ENCODE peak calls at places on chromosomes 3 and 15, in six cellular contexts. I is cardiac muscle cell, E is pancreas, S is sigmoid colon, O is HepG2, H is IMR-90. M is an unnamed sample.

GRCh38 chr3:126288314-126288713 is 68.9 kb downstream of the KLF15 start:
- DNase-seq in I (peak), H (no peak), S (peak), O (no peak), E (peak), M (no peak)

GRCh38 chr3:126541628-126542339 is 16.9 kb downstream of the C3orf22 start:
- DNase-seq in H (no peak), I (no peak), O (no peak), E (no peak), S (peak), M (peak)

GRCh38 chr3:72011495-72011894 is 226.5 kb upstream of the PROK2 start:
- DNase-seq in O (no peak), E (no peak), I (no peak), H (peak), S (no peak), M (no peak)

GRCh38 chr3:34070831-34071230 is 272.4 kb downstream of the PDCD6IP start:
- DNase-seq in O (no peak), H (no peak), S (no peak), I (no peak), E (no peak), M (no peak)

GRCh38 chr15:85411992-85412538 is 31.7 kb downstream of the AKAP13 start:
- DNase-seq in H (peak), I (no peak), E (no peak), S (no peak), O (peak), M (no peak)

GRCh38 chr3:187237741-187238140 is 40.5 kb downstream of the RTP1 start:
- DNase-seq in H (no peak), S (no peak), O (no peak), E (no peak), I (no peak), M (no peak)

GRCh38 chr3:133211449-133211848 is 173.3 kb downstream of the TMEM108 start:
- DNase-seq in E (no peak), S (no peak), I (peak), H (no peak), O (no peak), M (no peak)

GRCh38 chr15:39596358-39597051 is 15.6 kb downstream of the THBS1 start:
- DNase-seq in I (no peak), E (no peak), H (peak), S (no peak), O (no peak), M (no peak)

GRCh38 chr3:119497824-119498187 is 541 bp upstream of the TIMMDC1 start:
- DNase-seq in I (peak), E (peak), H (peak), S (no peak), O (peak), M (no peak)

GRCh38 chr3:187628169-187628568 is 42.0 kb downstream of the SST start:
- DNase-seq in I (peak), H (no peak), O (no peak), E (no peak), S (no peak), M (no peak)

GRCh38 chr15:44438402-44438801 is 11.0 kb downstream of the CTDSPL2 start:
- DNase-seq in H (no peak), E (no peak), S (no peak), O (no peak), I (no peak), M (no peak)

GRCh38 chr3:180036678-180037455 is at the start of gene PEX5L:
- DNase-seq in O (peak), S (no peak), H (peak), I (peak), E (peak), M (peak)

GRCh38 chr3:160928183-160928718 is 172.2 kb downstream of the PPM1L start:
- DNase-seq in O (no peak), I (no peak), S (no peak), H (no peak), E (no peak), M (no peak)
- TF ChIP-seq CTCF in O (no peak), I (no peak), S (no peak), H (peak), E (no peak), M (no peak)

DNA sequence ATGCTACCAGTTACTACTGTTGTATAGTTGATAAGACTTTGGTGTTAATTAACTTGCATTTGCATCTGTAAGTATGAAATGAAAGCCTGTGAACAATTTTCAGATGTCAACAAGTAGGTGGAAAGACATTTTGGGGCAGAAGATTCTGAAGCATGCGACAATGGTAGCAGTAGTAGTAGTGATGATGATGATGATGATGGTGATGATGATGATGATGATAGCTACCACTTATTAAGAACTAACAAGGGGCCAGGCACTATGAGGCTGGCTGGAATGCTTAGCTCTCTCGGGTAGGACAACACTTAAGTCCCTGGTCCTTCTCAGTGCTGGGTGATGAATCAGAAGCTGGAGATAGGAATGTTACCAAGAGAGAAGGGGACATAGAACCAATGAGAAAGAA is 333.4 kb upstream of the IL12A start:
- DNase-seq in O (no peak), E (no peak), H (no peak), S (no peak), I (no peak), M (no peak)
- H3K27ac ChIP-seq in O (no peak), E (no peak), H (no peak), S (no peak), I (no peak), M (no peak)

DNA sequence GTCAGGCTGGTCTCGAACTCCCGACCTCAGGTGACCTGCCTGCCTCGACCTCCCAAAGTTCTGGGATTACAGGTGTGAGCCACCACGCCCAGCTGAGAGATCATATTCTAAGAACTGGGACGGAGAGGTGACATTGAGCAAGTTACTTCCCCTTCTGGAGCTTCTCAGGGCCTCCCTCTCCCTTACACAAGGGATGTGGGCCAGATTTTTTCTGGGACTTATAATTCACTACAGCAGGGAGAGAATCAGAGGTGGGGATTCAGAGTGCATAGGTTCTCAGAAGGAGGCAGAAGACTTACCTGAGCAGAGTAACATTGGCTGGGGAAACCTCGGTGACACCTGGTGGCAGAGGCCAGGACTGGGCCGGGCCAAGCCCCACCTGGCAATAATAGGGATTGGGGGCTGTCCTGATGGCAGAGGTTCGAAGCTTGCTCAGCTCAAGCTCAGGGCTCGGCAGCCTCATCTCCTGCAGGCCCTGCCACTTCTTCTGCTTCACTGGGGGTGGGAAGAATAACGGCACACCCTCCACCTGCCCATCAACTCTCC is 6.8 kb downstream of the LTK start:
- DNase-seq in H (no peak), O (no peak), E (no peak), I (no peak), S (no peak), M (no peak)
- TF ChIP-seq CTCF in H (no peak), O (peak), E (no peak), I (no peak), S (no peak), M (no peak)

DNA sequence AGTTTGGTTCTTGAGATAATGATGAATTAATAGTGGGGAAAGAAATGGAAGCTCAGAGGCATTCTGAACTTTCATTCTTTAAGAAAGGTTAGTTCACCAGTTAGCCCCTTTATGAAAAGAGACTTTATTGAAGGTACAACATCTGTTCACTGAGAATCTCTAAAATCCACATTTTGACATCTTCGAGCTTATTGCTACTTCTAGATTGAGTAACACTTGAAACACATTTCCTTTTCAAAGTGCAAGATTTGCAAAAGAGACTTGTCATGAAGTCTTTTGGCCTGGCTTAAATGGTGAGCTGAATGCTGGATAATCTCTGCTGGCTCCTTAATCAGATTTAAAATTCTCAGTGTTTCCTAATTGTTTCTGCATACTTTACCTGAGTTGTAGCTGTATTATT is 42.3 kb downstream of the RAB8B start:
- DNase-seq in E (no peak), S (no peak), O (no peak), I (no peak), H (no peak), M (no peak)
- H3K27ac ChIP-seq in E (no peak), S (no peak), O (no peak), I (no peak), H (no peak), M (no peak)

DNA sequence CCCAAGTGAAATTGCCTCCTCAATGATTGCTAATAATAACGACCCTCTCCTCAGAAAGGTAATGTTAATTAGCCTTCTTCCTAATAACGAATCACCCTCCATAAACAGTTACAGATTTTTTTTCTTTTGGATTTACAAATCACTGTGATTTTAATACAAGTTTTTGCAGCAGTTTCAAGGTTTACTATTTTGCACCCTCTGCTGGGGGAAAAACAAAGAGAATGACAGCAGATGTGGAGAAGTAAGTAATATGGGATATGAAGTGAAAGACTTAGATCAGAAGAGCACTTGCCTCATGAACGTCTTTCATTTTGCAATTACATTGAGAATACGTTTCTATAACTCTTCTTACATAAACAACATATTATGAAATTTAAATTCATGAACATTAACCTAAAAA is 16.1 kb upstream of the CNTN3 start:
- DNase-seq in E (no peak), S (no peak), O (no peak), I (no peak), H (peak), M (no peak)
- TF ChIP-seq CTCF in E (no peak), S (peak), O (no peak), I (peak), H (peak), M (no peak)

M was measured in spleen.